ENCODE peak calls at places on chromosomes 1 and 21, in five cellular contexts. K, E, H, L and M are unnamed samples. For H3K36me3, the result is how much of the 10 kb centered on the place peaks cover.

GRCh38 chr1:3846521-3846920 is 10.5 kb downstream of the CEP104 start:
- DNase-seq in L (no peak), K (no peak), E (no peak), H (no peak), M (no peak)

GRCh38 chr1:220271706-220272046 is 577 bp downstream of the RAB3GAP2 start:
- DNase-seq in K (no peak), H (no peak), L (no peak), E (peak), M (peak)

GRCh38 chr1:117416546-117417117 is 49.4 kb downstream of the MAN1A2 start:
- DNase-seq in L (no peak), E (no peak), K (no peak), H (no peak), M (no peak)

GRCh38 chr1:178768423-178768822 is 43.4 kb downstream of the RALGPS2 start:
- DNase-seq in K (no peak), H (no peak), L (peak), E (peak), M (peak)

GRCh38 chr1:3431266-3431665 is 23.2 kb upstream of the ARHGEF16 start:
- DNase-seq in L (no peak), K (no peak), E (peak), H (no peak), M (peak)

GRCh38 chr1:3096360-3096759 is 27.4 kb downstream of the PRDM16 start:
- DNase-seq in H (no peak), E (no peak), K (no peak), L (no peak), M (no peak)

GRCh38 chr1:115732307-115732706 is 36.2 kb downstream of the CASQ2 start:
- DNase-seq in E (no peak), H (no peak), L (no peak), K (no peak), M (no peak)

GRCh38 chr1:221030121-221030649 is 150.9 kb downstream of the HLX start:
- DNase-seq in L (no peak), K (no peak), H (no peak), E (no peak), M (peak)

GRCh38 chr1:169892819-169893644 is 664 bp downstream of the SCYL3 start:
- DNase-seq in L (no peak), E (no peak), K (no peak), H (no peak), M (no peak)

GRCh38 chr1:61056674-61057439 is 25.5 kb upstream of the NFIA start:
- DNase-seq in H (no peak), L (no peak), E (peak), K (no peak), M (peak)

GRCh38 chr1:36609241-36610027 is 126.7 kb upstream of the CSF3R start:
- DNase-seq in K (peak), L (peak), H (no peak), E (peak), M (peak)

GRCh38 chr1:19955529-19956170 is 23.8 kb downstream of the PLA2G2A start:
- DNase-seq in L (no peak), H (no peak), K (no peak), E (no peak), M (no peak)

GRCh38 chr1:17594026-17594425 is 54.5 kb downstream of the ARHGEF10L start:
- DNase-seq in L (no peak), E (no peak), H (no peak), K (no peak), M (peak)
- H2AFZ ChIP-seq in L (no peak), E (no peak), H (no peak), K (no peak), M (no peak)

DNA sequence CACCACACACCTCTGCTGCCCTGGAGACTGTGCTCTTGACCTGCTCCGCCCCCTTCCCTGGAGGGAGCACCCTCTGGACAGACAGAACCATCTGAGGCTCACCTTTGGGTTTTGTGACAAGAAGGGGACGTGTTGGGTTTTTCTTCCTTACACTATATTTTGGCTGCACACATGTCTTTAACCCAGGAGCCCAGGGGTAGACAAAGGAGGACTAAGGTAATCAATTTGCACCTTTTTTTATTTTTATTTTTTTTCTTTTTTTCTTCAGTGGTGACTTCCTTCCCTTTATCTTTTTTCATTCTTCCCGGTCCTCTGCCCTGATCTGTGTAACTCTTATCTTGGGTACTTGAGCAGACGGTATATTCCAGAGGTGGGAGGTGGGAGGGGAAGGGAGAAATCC is 8.5 kb upstream of the TXLNA start:
- DNase-seq in H (no peak), L (no peak), E (no peak), K (no peak), M (no peak)
- H3K36me3 ChIP-seq in H (under half), L (half or more), E (half or more), K (under half), M (half or more)

GRCh38 chr1:39047374-39048229 is 21.5 kb downstream of the NDUFS5 start:
- DNase-seq in E (peak), K (no peak), L (peak), H (peak), M (no peak)
- TF ChIP-seq TAF1 in E (no peak), K (no peak), L (no peak), H (no peak), M (no peak)

DNA sequence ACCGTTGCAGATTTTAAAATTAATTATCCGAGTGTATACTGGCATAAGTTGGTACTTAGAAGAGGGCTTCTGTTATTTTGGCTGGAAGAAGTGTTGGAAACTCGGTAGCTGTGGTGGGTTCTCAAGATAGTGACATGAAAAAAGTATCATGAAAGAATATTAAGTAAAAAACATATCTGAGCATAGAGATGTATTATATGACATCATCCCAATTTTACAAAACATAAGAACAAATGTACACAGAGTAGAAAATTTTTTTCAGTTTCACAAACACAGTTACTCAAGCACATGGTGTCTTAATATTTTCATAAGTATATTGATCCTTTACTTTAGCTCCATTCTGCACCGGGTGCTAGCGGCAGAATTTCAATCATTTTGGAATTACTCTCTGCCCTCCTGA is 691 bp downstream of the IFI16 start:
- DNase-seq in L (no peak), K (no peak), E (no peak), H (no peak), M (no peak)
- H2AFZ ChIP-seq in L (no peak), K (no peak), E (no peak), H (no peak), M (peak)

GRCh38 chr1:83017701-83018100 is 981.2 kb downstream of the TTLL7 start:
- DNase-seq in L (no peak), H (no peak), E (no peak), K (no peak), M (no peak)
- H3K36me3 ChIP-seq in L (under half), H (under half), E (under half), K (under half), M (under half)

GRCh38 chr21:42112223-42112622 is 41.1 kb downstream of the UMODL1 start:
- DNase-seq in K (no peak), L (no peak), E (no peak), H (no peak), M (no peak)
- TF ChIP-seq TAF1 in K (no peak), L (no peak), E (no peak), H (no peak), M (no peak)

GRCh38 chr1:229509576-229509975 is 1.4 kb upstream of the NUP133 start:
- DNase-seq in E (peak), H (no peak), L (peak), K (no peak), M (no peak)
- H2AFZ ChIP-seq in E (peak), H (peak), L (peak), K (no peak), M (peak)

DNA sequence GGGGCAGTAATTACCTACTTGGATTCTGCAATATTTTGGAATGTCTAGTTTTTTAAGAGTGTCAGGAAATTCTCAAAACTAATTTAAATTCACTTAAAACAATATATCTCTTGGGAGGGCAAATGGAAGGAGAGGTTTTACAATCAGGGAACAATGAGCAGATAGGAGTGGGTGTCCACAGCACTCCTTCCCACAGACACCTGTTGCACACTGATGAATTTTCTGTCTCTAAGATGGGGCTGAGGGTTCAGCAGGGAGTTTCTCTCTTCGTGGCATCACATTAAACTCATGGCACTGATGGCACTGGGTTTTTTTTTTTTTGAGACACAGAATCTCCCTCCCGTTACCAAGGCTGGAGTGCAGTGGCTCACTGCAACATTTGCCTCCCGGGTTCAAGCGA is 5.5 kb downstream of the PHF13 start:
- DNase-seq in L (no peak), H (no peak), K (no peak), E (no peak), M (no peak)
- H3K36me3 ChIP-seq in L (half or more), H (under half), K (under half), E (half or more), M (under half)

DNA sequence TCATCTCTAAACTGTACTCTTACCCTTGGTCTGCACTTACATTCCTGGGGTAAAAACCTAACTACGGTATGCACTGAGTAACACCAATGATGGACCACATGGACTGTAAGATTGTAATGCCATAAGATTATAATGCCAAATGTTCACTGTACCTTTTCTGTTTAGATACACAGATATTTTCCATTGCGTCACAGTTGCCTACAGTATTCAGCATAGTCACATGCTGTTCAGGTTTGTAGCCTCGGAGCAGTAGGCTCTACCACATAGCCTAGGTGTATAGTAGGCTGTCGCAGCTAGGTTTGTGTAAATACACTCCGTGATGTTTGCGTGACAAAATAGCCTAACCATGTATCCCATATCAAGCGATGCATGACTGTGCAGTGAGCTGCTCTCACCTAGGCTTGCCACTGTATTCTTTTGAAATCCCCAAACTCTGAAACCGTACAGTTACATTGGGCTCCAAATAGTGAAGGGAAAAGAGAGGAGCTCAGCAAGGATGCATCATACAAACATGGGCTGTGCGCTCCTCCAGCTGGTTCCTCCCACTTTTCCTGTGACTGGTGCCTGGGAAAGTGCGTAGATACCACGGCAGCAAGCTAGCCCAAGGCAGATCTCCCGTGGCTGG is 35.2 kb downstream of the CFAP57 start:
- DNase-seq in K (no peak), E (no peak), H (no peak), L (no peak), M (no peak)
- TF ChIP-seq TAF1 in K (no peak), E (no peak), H (no peak), L (no peak), M (no peak)